ENCODE peak calls at places on chromosomes 16 and 17, in six cellular contexts. P is cardiac muscle cell, Y is IMR-90, R is stomach, H is transverse colon, C is BJ. O is an unnamed sample.

GRCh38 chr17:2580641-2581040 is 12.8 kb upstream of the PAFAH1B1 start:
- DNase-seq in P (no peak), Y (no peak), R (no peak), H (no peak), C (no peak), O (no peak)

GRCh38 chr17:81031571-81032550 is 3.1 kb upstream of the BAIAP2 start:
- DNase-seq in P (no peak), Y (no peak), R (no peak), H (no peak), C (no peak), O (no peak)

GRCh38 chr16:8848231-8848938 is 20.4 kb downstream of the CARHSP1 start:
- DNase-seq in P (no peak), Y (no peak), R (no peak), H (no peak), C (no peak), O (no peak)

GRCh38 chr17:76088868-76089576 is 10.0 kb downstream of the ZACN start:
- DNase-seq in P (no peak), Y (no peak), R (no peak), H (no peak), C (no peak), O (no peak)

GRCh38 chr16:49529646-49530045 is 156.0 kb downstream of the C16orf78 start:
- DNase-seq in P (no peak), Y (no peak), R (no peak), H (no peak), C (no peak), O (no peak)

GRCh38 chr16:56999409-57000270 is 10.3 kb downstream of the NLRC5 start:
- DNase-seq in P (no peak), Y (no peak), R (peak), H (no peak), C (no peak), O (no peak)

GRCh38 chr17:47197821-47198220 is 8.7 kb upstream of the CDC27 start:
- DNase-seq in P (no peak), Y (no peak), R (no peak), H (no peak), C (no peak), O (no peak)

GRCh38 chr17:42365136-42365535 is 23.1 kb downstream of the STAT3 start:
- DNase-seq in P (peak), Y (peak), R (no peak), H (no peak), C (no peak), O (peak)

GRCh38 chr16:80586476-80586875 is 45.7 kb downstream of the DYNLRB2 start:
- DNase-seq in P (no peak), Y (peak), R (no peak), H (no peak), C (no peak), O (no peak)

GRCh38 chr16:16029431-16030011 is 80.1 kb downstream of the ABCC1 start:
- DNase-seq in P (peak), Y (peak), R (no peak), H (no peak), C (no peak), O (peak)

GRCh38 chr16:22763655-22764054 is 50.3 kb upstream of the HS3ST2 start:
- DNase-seq in P (no peak), Y (no peak), R (no peak), H (no peak), C (no peak), O (no peak)

GRCh38 chr16:82630219-82630618 is 3.5 kb downstream of the CDH13 start:
- DNase-seq in P (no peak), Y (peak), R (no peak), H (no peak), C (no peak), O (no peak)

GRCh38 chr16:51665599-51665998 is 514.5 kb upstream of the SALL1 start:
- DNase-seq in P (no peak), Y (no peak), R (no peak), H (no peak), C (no peak), O (no peak)
- TF ChIP-seq CTCF in P (no peak), Y (no peak), R (no peak), H (no peak), C (no peak), O (no peak)

DNA sequence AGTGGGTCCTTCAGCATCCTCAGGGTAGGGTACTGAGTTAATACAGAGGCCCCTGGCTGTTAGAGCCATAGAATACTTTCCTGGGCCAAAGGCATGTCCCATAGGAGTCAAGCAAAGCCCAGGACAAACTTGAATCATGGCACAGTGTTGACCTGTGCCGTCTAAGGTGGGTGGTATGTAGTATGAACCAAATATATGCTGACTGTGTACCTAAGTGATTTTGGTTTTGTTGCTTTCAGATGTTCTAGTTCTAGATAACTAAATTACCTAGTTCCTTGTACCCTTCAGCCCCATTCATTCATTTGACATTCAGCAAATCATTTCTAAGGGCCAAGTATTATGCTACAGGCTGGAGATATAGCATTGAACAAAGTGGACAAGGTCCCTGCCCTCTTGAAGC is 61.3 kb upstream of the GPRC5B start:
- DNase-seq in P (no peak), Y (no peak), R (no peak), H (no peak), C (no peak), O (no peak)
- H3K4me3 ChIP-seq in P (no peak), Y (no peak), R (no peak), H (no peak), C (no peak), O (no peak)

GRCh38 chr16:30084816-30085159 is 6.9 kb downstream of the TBX6 start:
- DNase-seq in P (no peak), Y (no peak), R (no peak), H (no peak), C (no peak), O (no peak)

GRCh38 chr16:30084096-30084815 is 7.5 kb downstream of the TBX6 start:
- DNase-seq in P (no peak), Y (no peak), R (no peak), H (no peak), C (no peak), O (no peak)

GRCh38 chr16:30085247-30085646 is 6.5 kb downstream of the TBX6 start:
- DNase-seq in P (no peak), Y (no peak), R (no peak), H (no peak), C (no peak), O (no peak)

GRCh38 chr16:30083216-30084055 is 7.6 kb downstream of the PPP4C start:
- DNase-seq in P (no peak), Y (no peak), R (no peak), H (no peak), C (no peak), O (no peak)

GRCh38 chr16:30082545-30083090 is 6.8 kb downstream of the PPP4C start:
- DNase-seq in P (no peak), Y (no peak), R (no peak), H (no peak), C (no peak), O (no peak)
- TF ChIP-seq CTCF in P (no peak), Y (peak), R (no peak), H (no peak), C (no peak), O (peak)

GRCh38 chr17:4849011-4849536 is 15.9 kb downstream of the MINK1 start:
- DNase-seq in P (no peak), Y (no peak), R (no peak), H (no peak), C (peak), O (no peak)
- H3K4me3 ChIP-seq in P (no peak), Y (no peak), R (no peak), H (no peak), C (no peak), O (no peak)

GRCh38 chr16:12259258-12259657 is 282.7 kb downstream of the SNX29 start:
- DNase-seq in P (no peak), Y (no peak), R (no peak), H (no peak), C (no peak), O (no peak)

GRCh38 chr16:12255919-12256665 is 279.6 kb downstream of the SNX29 start:
- DNase-seq in P (no peak), Y (no peak), R (no peak), H (no peak), C (no peak), O (no peak)

GRCh38 chr16:12256880-12257279 is 280.3 kb downstream of the SNX29 start:
- DNase-seq in P (no peak), Y (peak), R (no peak), H (no peak), C (no peak), O (no peak)

GRCh38 chr16:12258806-12259205 is 282.3 kb downstream of the SNX29 start:
- DNase-seq in P (no peak), Y (no peak), R (no peak), H (no peak), C (no peak), O (no peak)

DNA sequence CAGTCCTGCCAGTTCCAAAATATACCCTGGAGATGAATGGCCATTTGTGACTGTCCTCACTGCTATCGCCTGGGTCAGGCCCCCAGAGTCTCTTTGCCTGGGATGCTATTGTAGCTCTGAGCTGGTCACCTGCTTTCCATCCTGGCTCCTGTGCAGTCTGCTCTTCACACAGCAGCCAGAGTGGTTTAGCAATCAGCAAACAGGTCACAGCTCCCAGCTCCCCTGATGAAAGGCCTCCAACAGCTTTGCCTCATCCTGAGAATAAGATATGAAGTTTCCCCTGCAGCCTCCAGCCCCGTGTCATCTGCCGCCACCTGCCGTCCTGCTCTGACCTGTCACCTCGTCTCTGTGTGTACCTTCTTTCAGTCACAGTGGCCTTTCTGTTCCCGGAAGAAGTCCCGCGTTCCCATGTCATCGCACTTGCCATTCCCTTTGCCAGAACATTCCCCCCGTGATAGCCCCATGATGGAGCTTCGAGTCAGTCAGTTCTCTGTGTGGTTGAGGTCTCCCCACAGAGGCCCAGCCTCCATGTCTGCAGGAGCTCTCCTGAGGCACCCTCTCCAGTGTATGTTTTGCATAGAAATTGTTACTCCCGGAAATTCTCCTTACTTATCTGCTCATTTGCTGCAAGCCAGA is 281.5 kb downstream of the SNX29 start:
- DNase-seq in P (no peak), Y (no peak), R (no peak), H (peak), C (no peak), O (no peak)
- TF ChIP-seq CTCF in P (no peak), Y (peak), R (no peak), H (no peak), C (no peak), O (no peak)

GRCh38 chr16:88922114-88922825 is 54.7 kb downstream of the CBFA2T3 start:
- DNase-seq in P (peak), Y (peak), R (peak), H (peak), C (no peak), O (no peak)

GRCh38 chr16:88922826-88923410 is 54.1 kb downstream of the CBFA2T3 start:
- DNase-seq in P (no peak), Y (no peak), R (no peak), H (no peak), C (no peak), O (no peak)

GRCh38 chr16:88921603-88921995 is 55.1 kb upstream of the PABPN1L start:
- DNase-seq in P (no peak), Y (no peak), R (no peak), H (no peak), C (no peak), O (no peak)

GRCh38 chr16:88923450-88923849 is 53.6 kb downstream of the CBFA2T3 start:
- DNase-seq in P (no peak), Y (no peak), R (no peak), H (no peak), C (no peak), O (no peak)

GRCh38 chr16:88920618-88921602 is 54.5 kb upstream of the PABPN1L start:
- DNase-seq in P (peak), Y (peak), R (peak), H (peak), C (peak), O (peak)
- H3K4me3 ChIP-seq in P (no peak), Y (no peak), R (no peak), H (no peak), C (no peak), O (no peak)

GRCh38 chr17:33200587-33200986 is 92.5 kb downstream of the ASIC2 start:
- DNase-seq in P (no peak), Y (peak), R (no peak), H (no peak), C (no peak), O (no peak)
- TF ChIP-seq CTCF in P (no peak), Y (peak), R (no peak), H (no peak), C (no peak), O (no peak)

GRCh38 chr16:4787068-4787467 is 1.1 kb downstream of the SEPTIN12 start:
- DNase-seq in P (no peak), Y (no peak), R (no peak), H (no peak), C (no peak), O (no peak)
- H3K4me3 ChIP-seq in P (no peak), Y (no peak), R (no peak), H (no peak), C (no peak), O (no peak)

DNA sequence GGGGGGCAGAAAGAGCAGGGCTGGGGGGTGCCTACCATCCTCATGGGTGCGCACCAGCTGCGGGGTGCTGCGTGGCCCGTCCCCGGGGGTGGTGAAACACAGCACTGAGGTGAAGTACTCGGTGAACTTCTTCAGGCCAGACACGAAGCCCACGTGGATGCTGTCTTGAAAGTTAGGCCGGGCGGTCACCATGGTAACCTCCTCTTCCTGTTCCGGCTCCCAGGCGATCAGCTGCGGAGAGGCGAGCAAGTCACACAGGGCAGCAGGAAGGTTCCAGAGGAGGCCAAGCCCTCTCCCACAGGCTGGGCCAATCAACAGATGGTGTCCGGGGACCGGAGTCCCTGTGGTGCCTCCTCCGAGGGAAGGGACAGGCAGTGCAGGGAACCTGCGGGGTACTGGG is 90.1 kb upstream of the CDC42EP4 start:
- DNase-seq in P (peak), Y (peak), R (no peak), H (no peak), C (no peak), O (no peak)
- TF ChIP-seq CTCF in P (no peak), Y (no peak), R (no peak), H (no peak), C (no peak), O (no peak)

O was measured in AG09309.